ENCODE peak calls at places on chromosomes 6 and 20, in five cellular contexts. Q is PC-9, F is uterus, A is heart left ventricle, D is SJSA1. K is an unnamed sample.
A peak's percentile ranks its signal among the peaks of the same experiment; 100 is the strongest.

GRCh38 chr6:34246563-34247391 is 2.0 kb downstream of the SMIM29 start:
- DNase-seq in Q (peak; percentile 75), F (no peak), A (peak; percentile 61), D (peak; percentile 61), K (no peak)

GRCh38 chr20:44394520-44395182 is 39.2 kb downstream of the HNF4A start:
- DNase-seq in Q (no peak), F (no peak), A (no peak), D (no peak), K (peak; percentile 97)

GRCh38 chr6:108365488-108365887 is 70.6 kb downstream of the AFG1L start:
- DNase-seq in Q (no peak), F (no peak), A (no peak), D (no peak), K (no peak)

GRCh38 chr20:47800619-47801018 is 15.3 kb upstream of the SULF2 start:
- DNase-seq in Q (no peak), F (no peak), A (no peak), D (no peak), K (no peak)

GRCh38 chr6:107243471-107243870 is 128.2 kb upstream of the BEND3 start:
- DNase-seq in Q (no peak), F (no peak), A (no peak), D (no peak), K (no peak)

GRCh38 chr20:12177657-12178293 is 260.1 kb downstream of the BTBD3 start:
- DNase-seq in Q (no peak), F (no peak), A (no peak), D (no peak), K (no peak)

GRCh38 chr6:29011276-29011734 is 6.2 kb upstream of the ZNF311 start:
- DNase-seq in Q (no peak), F (peak; percentile 36), A (no peak), D (peak; percentile 21), K (no peak)

GRCh38 chr6:167760979-167761793 is 65.5 kb upstream of the AFDN start:
- DNase-seq in Q (no peak), F (peak; percentile 59), A (no peak), D (no peak), K (no peak)

GRCh38 chr6:38261626-38262025 is 378.1 kb downstream of the BTBD9 start:
- DNase-seq in Q (no peak), F (no peak), A (no peak), D (no peak), K (no peak)

GRCh38 chr6:22362361-22362760 is 65.5 kb upstream of the PRL start:
- DNase-seq in Q (peak; percentile 49), F (no peak), A (no peak), D (no peak), K (no peak)
- H3K4me3 ChIP-seq in Q (no peak overlapping the region), F (no peak overlapping the region), A (no peak overlapping the region), D (no peak overlapping the region), K (no peak overlapping the region)

DNA sequence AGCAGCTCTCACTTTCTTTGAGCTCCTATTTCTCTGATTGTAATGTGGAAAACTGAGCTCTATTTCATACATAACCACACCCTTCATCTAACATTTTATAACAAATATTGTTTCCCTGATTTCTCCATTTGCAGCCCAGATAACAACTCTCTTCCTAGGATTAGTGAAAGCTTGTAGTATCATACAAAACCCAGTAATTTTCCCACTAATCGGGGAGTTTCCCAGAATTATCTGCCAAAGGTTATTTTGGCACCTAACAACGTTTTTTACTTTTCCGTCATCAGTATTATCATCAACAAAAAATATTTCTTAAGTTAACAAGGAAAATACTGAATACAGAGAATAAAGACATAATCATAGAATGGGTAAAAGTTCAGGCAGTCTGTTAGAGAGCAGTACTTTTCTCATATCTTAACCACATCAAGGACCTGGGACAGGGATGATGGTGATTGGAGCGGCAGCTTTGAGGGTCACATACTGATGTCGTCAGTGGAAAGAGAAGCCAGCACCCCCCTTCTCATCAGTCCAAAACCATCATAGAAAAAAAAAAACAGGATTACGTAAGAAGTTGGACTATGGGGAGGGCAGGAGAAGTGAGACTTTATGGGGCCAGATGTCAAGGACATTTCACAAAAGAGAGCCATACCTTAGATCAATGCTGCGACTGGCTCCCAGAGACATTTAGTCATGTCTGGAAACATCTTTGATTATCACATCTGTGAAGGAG is 166.1 kb upstream of the TNFAIP3 start:
- DNase-seq in Q (no peak), F (peak; percentile 20), A (no peak), D (no peak), K (no peak)
- H3K4me1 ChIP-seq in Q (peaks cover 17% of the 10 kb centered on the region), F (no peaks in the 10 kb centered on the region), A (peaks cover 6% of the 10 kb centered on the region), D (peaks cover 40% of the 10 kb centered on the region), K (peaks cover 48% of the 10 kb centered on the region)

GRCh38 chr6:3355358-3356055 is 96.8 kb downstream of the PSMG4 start:
- DNase-seq in Q (peak; percentile 50), F (peak; percentile 41), A (no peak), D (peak; percentile 59), K (no peak)

GRCh38 chr6:3357669-3358068 is 98.9 kb downstream of the PSMG4 start:
- DNase-seq in Q (no peak), F (no peak), A (no peak), D (no peak), K (no peak)

GRCh38 chr6:3356056-3356823 is 97.5 kb downstream of the PSMG4 start:
- DNase-seq in Q (peak; percentile 71), F (peak; percentile 72), A (peak; percentile 73), D (peak; percentile 88), K (no peak)

GRCh38 chr6:3358413-3359090 is 98.3 kb downstream of the SLC22A23 start:
- DNase-seq in Q (no peak), F (no peak), A (no peak), D (no peak), K (no peak)

GRCh38 chr6:3356824-3357420 is 98.2 kb downstream of the PSMG4 start:
- DNase-seq in Q (peak; percentile 58), F (no peak), A (no peak), D (no peak), K (no peak)
- H3K4me3 ChIP-seq in Q (peak overlapping the region; percentile 56), F (no peak overlapping the region), A (no peak overlapping the region), D (no peak overlapping the region), K (no peak overlapping the region)

DNA sequence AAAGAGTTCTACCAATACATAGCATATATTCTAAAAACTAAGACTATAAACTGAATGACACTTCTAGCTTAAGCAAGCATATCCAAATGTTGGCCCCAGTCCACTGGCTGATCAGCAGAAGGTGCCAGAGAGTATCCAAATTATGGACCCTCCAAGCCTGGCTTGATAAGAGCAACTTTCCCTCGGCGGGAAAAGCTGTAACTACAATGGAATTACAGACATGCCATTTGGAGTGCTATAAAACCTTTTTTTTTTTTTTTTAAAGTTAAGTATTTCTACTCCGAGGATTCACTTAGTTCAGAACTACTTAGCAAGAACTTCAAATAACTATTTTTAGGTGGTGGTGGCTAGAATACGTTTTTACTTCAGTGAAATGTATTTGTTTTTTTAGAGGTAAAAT is 94.6 kb downstream of the EPB41L2 start:
- DNase-seq in Q (no peak), F (no peak), A (no peak), D (peak; percentile 35), K (no peak)
- H3K4me1 ChIP-seq in Q (no peaks in the 10 kb centered on the region), F (no peaks in the 10 kb centered on the region), A (peaks cover 9% of the 10 kb centered on the region), D (peaks cover 63% of the 10 kb centered on the region), K (peaks cover 33% of the 10 kb centered on the region)

GRCh38 chr6:146788115-146788514 is 189.3 kb downstream of the ADGB start:
- DNase-seq in Q (no peak), F (no peak), A (no peak), D (no peak), K (no peak)

GRCh38 chr6:146790561-146791091 is 191.9 kb downstream of the ADGB start:
- DNase-seq in Q (peak; percentile 44), F (no peak), A (no peak), D (no peak), K (no peak)

GRCh38 chr6:146781836-146782235 is 183.1 kb downstream of the ADGB start:
- DNase-seq in Q (no peak), F (no peak), A (no peak), D (no peak), K (no peak)

GRCh38 chr6:146785001-146785585 is 186.3 kb downstream of the ADGB start:
- DNase-seq in Q (no peak), F (no peak), A (no peak), D (peak; percentile 16), K (peak; percentile 36)
- H3K4me3 ChIP-seq in Q (no peak overlapping the region), F (no peak overlapping the region), A (no peak overlapping the region), D (no peak overlapping the region), K (no peak overlapping the region)

GRCh38 chr20:10922941-10923340 is 249.1 kb upstream of the JAG1 start:
- DNase-seq in Q (peak; percentile 82), F (no peak), A (no peak), D (peak; percentile 95), K (no peak)
- H3K4me1 ChIP-seq in Q (peaks cover 48% of the 10 kb centered on the region), F (no peaks in the 10 kb centered on the region), A (no peaks in the 10 kb centered on the region), D (peaks cover 66% of the 10 kb centered on the region), K (peaks cover 23% of the 10 kb centered on the region)

GRCh38 chr6:40780626-40781025 is 193.5 kb upstream of the LRFN2 start:
- DNase-seq in Q (no peak), F (no peak), A (no peak), D (no peak), K (no peak)
- H3K4me3 ChIP-seq in Q (no peak overlapping the region), F (no peak overlapping the region), A (no peak overlapping the region), D (no peak overlapping the region), K (no peak overlapping the region)

DNA sequence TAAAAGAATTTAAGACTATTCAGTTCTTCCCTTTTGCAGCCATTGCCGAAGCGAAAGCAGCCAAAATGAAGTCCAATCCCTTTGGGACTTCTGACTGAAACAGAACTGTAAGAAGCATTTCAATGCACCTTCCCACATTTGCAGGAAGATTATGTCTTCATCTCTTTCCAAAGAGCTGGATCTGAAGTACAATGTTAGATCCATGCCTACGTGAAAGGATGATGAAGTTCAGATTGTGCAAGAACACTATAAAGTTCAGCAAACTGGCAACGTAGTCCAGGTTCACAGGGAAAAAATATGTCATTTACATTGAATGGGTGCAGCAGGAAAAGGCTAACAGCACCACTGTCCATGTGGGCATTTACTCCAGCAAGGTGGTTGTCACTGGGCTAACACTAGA is 6.0 kb upstream of the FILIP1 start:
- DNase-seq in Q (no peak), F (no peak), A (no peak), D (no peak), K (no peak)
- H3K4me1 ChIP-seq in Q (no peaks in the 10 kb centered on the region), F (no peaks in the 10 kb centered on the region), A (peaks cover 8% of the 10 kb centered on the region), D (no peaks in the 10 kb centered on the region), K (no peaks in the 10 kb centered on the region)

GRCh38 chr6:144449218-144449617 is 164.1 kb downstream of the UTRN start:
- DNase-seq in Q (no peak), F (no peak), A (no peak), D (no peak), K (no peak)

GRCh38 chr6:144447487-144447886 is 162.4 kb downstream of the UTRN start:
- DNase-seq in Q (no peak), F (no peak), A (no peak), D (no peak), K (no peak)

GRCh38 chr6:144449911-144450690 is 165.0 kb downstream of the UTRN start:
- DNase-seq in Q (no peak), F (no peak), A (no peak), D (no peak), K (no peak)
- H3K4me3 ChIP-seq in Q (no peak overlapping the region), F (no peak overlapping the region), A (no peak overlapping the region), D (no peak overlapping the region), K (no peak overlapping the region)

GRCh38 chr6:30711758-30712380 is 5.2 kb downstream of the MDC1 start:
- DNase-seq in Q (no peak), F (no peak), A (no peak), D (no peak), K (no peak)
- H3K4me1 ChIP-seq in Q (peaks cover 21% of the 10 kb centered on the region), F (no peaks in the 10 kb centered on the region), A (peaks cover 5% of the 10 kb centered on the region), D (peaks cover 8% of the 10 kb centered on the region), K (no peaks in the 10 kb centered on the region)

K was measured in Caco-2.